ENCODE peak calls at places on chromosomes 13 and 19, in six cellular contexts. H, Q, X, U, N and W are unnamed samples.

GRCh38 chr13:22014469-22014868 is 343.6 kb downstream of the FGF9 start:
- DNase-seq in H (no peak), Q (no peak), X (no peak), U (no peak), N (no peak), W (no peak)

GRCh38 chr19:46350758-46351159 is 3.9 kb downstream of the PPP5C start:
- DNase-seq in H (peak; percentile 50), Q (no peak), X (no peak), U (no peak), N (peak; percentile 80), W (no peak)

GRCh38 chr19:11420894-11421606 is 1.9 kb upstream of the RGL3 start:
- DNase-seq in H (no peak), Q (no peak), X (no peak), U (peak; percentile 87), N (no peak), W (peak; percentile 72)

GRCh38 chr19:51020988-51021651 is 1.6 kb upstream of the KLK10 start:
- DNase-seq in H (peak; percentile 13), Q (peak; percentile 54), X (no peak), U (no peak), N (peak; percentile 71), W (no peak)

GRCh38 chr13:79803939-79804487 is 323.1 kb downstream of the NDFIP2 start:
- DNase-seq in H (no peak), Q (no peak), X (no peak), U (no peak), N (no peak), W (no peak)

GRCh38 chr13:75258159-75258782 is 223.7 kb downstream of the TBC1D4 start:
- DNase-seq in H (peak; percentile 31), Q (peak; percentile 36), X (no peak), U (no peak), N (peak; percentile 51), W (no peak)

GRCh38 chr13:83879431-83880171 is 2.7 kb downstream of the SLITRK1 start:
- DNase-seq in H (no peak), Q (no peak), X (no peak), U (no peak), N (no peak), W (no peak)

GRCh38 chr13:36975172-36975571 is 24.0 kb downstream of the ALG5 start:
- DNase-seq in H (peak; percentile 62), Q (no peak), X (no peak), U (no peak), N (peak; percentile 40), W (no peak)

GRCh38 chr13:76425930-76426329 is 460.3 kb downstream of the KCTD12 start:
- DNase-seq in H (no peak), Q (no peak), X (no peak), U (no peak), N (no peak), W (no peak)

GRCh38 chr13:108315955-108316354 is 46.4 kb downstream of the TNFSF13B start:
- DNase-seq in H (no peak), Q (no peak), X (no peak), U (no peak), N (no peak), W (no peak)

GRCh38 chr19:4396949-4397783 is 3.2 kb downstream of the SH3GL1 start:
- DNase-seq in H (no peak), Q (no peak), X (no peak), U (peak; percentile 50), N (no peak), W (no peak)

GRCh38 chr19:2852598-2852997 is 11.3 kb downstream of the ZNF555 start:
- DNase-seq in H (no peak), Q (no peak), X (no peak), U (no peak), N (no peak), W (no peak)

GRCh38 chr19:24033962-24034342 is 53.0 kb upstream of the ZNF254 start:
- DNase-seq in H (peak; percentile 57), Q (peak; percentile 45), X (no peak), U (peak; percentile 65), N (peak; percentile 77), W (peak; percentile 66)

GRCh38 chr13:41563501-41564001 is 106.2 kb downstream of the RGCC start:
- DNase-seq in H (no peak), Q (no peak), X (no peak), U (no peak), N (no peak), W (no peak)

GRCh38 chr13:92433386-92433785 is 793.2 kb upstream of the GPC6 start:
- DNase-seq in H (no peak), Q (no peak), X (no peak), U (no peak), N (no peak), W (no peak)

GRCh38 chr19:17107546-17108452 is 32.2 kb downstream of the MYO9B start:
- DNase-seq in H (no peak), Q (peak; percentile 57), X (no peak), U (peak; percentile 92), N (peak; percentile 95), W (peak; percentile 83)

GRCh38 chr19:36528921-36529518 is 949 bp upstream of the ZNF260 start:
- DNase-seq in H (peak; percentile 86), Q (peak; percentile 25), X (no peak), U (no peak), N (peak; percentile 35), W (no peak)

GRCh38 chr13:91520952-91521351 is 122.5 kb downstream of the GPC5 start:
- DNase-seq in H (no peak), Q (no peak), X (no peak), U (no peak), N (no peak), W (no peak)

GRCh38 chr19:7831452-7831851 is 1.4 kb downstream of the EVI5L start:
- DNase-seq in H (no peak), Q (no peak), X (no peak), U (no peak), N (peak; percentile 46), W (no peak)

GRCh38 chr19:33316521-33317284 is 14.4 kb upstream of the CEBPA start:
- DNase-seq in H (no peak), Q (no peak), X (no peak), U (no peak), N (no peak), W (no peak)

GRCh38 chr13:28409648-28410047 is 85.3 kb downstream of the FLT1 start:
- DNase-seq in H (no peak), Q (no peak), X (no peak), U (no peak), N (no peak), W (no peak)

GRCh38 chr19:10283301-10283733 is 3.4 kb upstream of the ICAM4 start:
- DNase-seq in H (no peak), Q (no peak), X (no peak), U (no peak), N (no peak), W (no peak)

GRCh38 chr13:26910754-26911465 is 150.3 kb upstream of the GPR12 start:
- DNase-seq in H (no peak), Q (no peak), X (no peak), U (no peak), N (no peak), W (no peak)

GRCh38 chr13:96020155-96020575 is 33.0 kb downstream of the UGGT2 start:
- DNase-seq in H (peak; percentile 30), Q (peak; percentile 56), X (no peak), U (no peak), N (peak; percentile 70), W (no peak)

GRCh38 chr13:67355791-67356190 is 125.7 kb upstream of the PCDH9 start:
- DNase-seq in H (no peak), Q (no peak), X (no peak), U (no peak), N (no peak), W (no peak)

GRCh38 chr19:15418112-15418587 is 638 bp downstream of the AKAP8L start:
- DNase-seq in H (no peak), Q (peak; percentile 54), X (no peak), U (peak; percentile 75), N (no peak), W (no peak)

GRCh38 chr19:39913682-39914333 is 20.6 kb downstream of the FCGBP start:
- DNase-seq in H (no peak), Q (no peak), X (no peak), U (no peak), N (no peak), W (no peak)

GRCh38 chr19:18204394-18205179 is 745 bp upstream of the RAB3A start:
- DNase-seq in H (no peak), Q (peak; percentile 84), X (no peak), U (no peak), N (no peak), W (peak; percentile 70)

GRCh38 chr13:54312885-54313284 is 1284.3 kb downstream of the OLFM4 start:
- DNase-seq in H (no peak), Q (no peak), X (no peak), U (no peak), N (no peak), W (no peak)

GRCh38 chr19:2080336-2080988 is 15.7 kb downstream of the MOB3A start:
- DNase-seq in H (no peak), Q (peak; percentile 3), X (no peak), U (no peak), N (no peak), W (no peak)

GRCh38 chr19:16470541-16470910 is 1.2 kb downstream of the EPS15L1 start:
- DNase-seq in H (no peak), Q (no peak), X (no peak), U (no peak), N (no peak), W (no peak)

GRCh38 chr19:14434157-14434501 is 1.0 kb downstream of the PKN1 start:
- DNase-seq in H (no peak), Q (peak; percentile 70), X (no peak), U (peak; percentile 71), N (no peak), W (no peak)

GRCh38 chr13:84588023-84588422 is 705.7 kb upstream of the SLITRK1 start:
- DNase-seq in H (no peak), Q (no peak), X (no peak), U (no peak), N (no peak), W (no peak)

GRCh38 chr19:41411682-41412265 is 14.2 kb downstream of the BCKDHA start:
- DNase-seq in H (no peak), Q (no peak), X (no peak), U (peak; percentile 77), N (no peak), W (peak; percentile 85)

GRCh38 chr19:55198651-55199050 is 10.7 kb downstream of the PTPRH start:
- DNase-seq in H (no peak), Q (no peak), X (no peak), U (no peak), N (no peak), W (no peak)

GRCh38 chr13:50244913-50245574 is 229.8 kb downstream of the KCNRG start:
- DNase-seq in H (peak; percentile 84), Q (no peak), X (no peak), U (no peak), N (peak; percentile 85), W (no peak)